ENCODE peak calls at places on chromosomes 16 and 17, in eight cellular contexts. One of them, this sample, is unnamed.
A peak's percentile ranks its signal among the peaks of the same experiment; 100 is the strongest.

GRCh38 chr16:12317121-12317810 is 340.7 kb downstream of the SNX29 start:
- DNase-seq in mesothelial cell of epicardium: no peak
- DNase-seq in astrocyte of the spinal cord: no peak
- DNase-seq in CD8-positive, alpha-beta T cell: no peak
- DNase-seq in progenitor cell of endocrine pancreas: no peak
- DNase-seq in A549: no peak
- DNase-seq in Peyer's patch: no peak
- DNase-seq in brain microvascular endothelial cell: no peak
- DNase-seq in this sample: no peak

GRCh38 chr17:76176701-76177574 is 35.9 kb upstream of the FOXJ1 start:
- DNase-seq in A549: no peak
- DNase-seq in Peyer's patch: no peak
- DNase-seq in CD8-positive, alpha-beta T cell: no peak
- DNase-seq in astrocyte of the spinal cord: no peak
- DNase-seq in brain microvascular endothelial cell: no peak
- DNase-seq in mesothelial cell of epicardium: no peak
- DNase-seq in progenitor cell of endocrine pancreas: no peak
- DNase-seq in this sample: no peak

GRCh38 chr16:88442435-88442810 is 10.7 kb upstream of the ZFPM1 start:
- DNase-seq in CD8-positive, alpha-beta T cell: no peak
- DNase-seq in brain microvascular endothelial cell: no peak
- DNase-seq in A549: no peak
- DNase-seq in astrocyte of the spinal cord: no peak
- DNase-seq in mesothelial cell of epicardium: no peak
- DNase-seq in progenitor cell of endocrine pancreas: no peak
- DNase-seq in Peyer's patch: no peak
- DNase-seq in this sample: no peak

GRCh38 chr16:51473091-51473490 is 322.0 kb upstream of the SALL1 start:
- DNase-seq in Peyer's patch: no peak
- DNase-seq in mesothelial cell of epicardium: no peak
- DNase-seq in CD8-positive, alpha-beta T cell: no peak
- DNase-seq in astrocyte of the spinal cord: no peak
- DNase-seq in A549: no peak
- DNase-seq in progenitor cell of endocrine pancreas: no peak
- DNase-seq in brain microvascular endothelial cell: no peak
- DNase-seq in this sample: no peak

GRCh38 chr17:79645022-79645776 is 34.3 kb upstream of the RBFOX3 start:
- DNase-seq in progenitor cell of endocrine pancreas: peak; percentile 3
- DNase-seq in astrocyte of the spinal cord: no peak
- DNase-seq in CD8-positive, alpha-beta T cell: peak; percentile 23
- DNase-seq in Peyer's patch: peak; percentile 26
- DNase-seq in brain microvascular endothelial cell: no peak
- DNase-seq in A549: no peak
- DNase-seq in mesothelial cell of epicardium: no peak
- DNase-seq in this sample: peak; percentile 7

GRCh38 chr17:48642059-48642842 is 16.1 kb upstream of the HOXB9 start:
- DNase-seq in mesothelial cell of epicardium: no peak
- DNase-seq in brain microvascular endothelial cell: no peak
- DNase-seq in astrocyte of the spinal cord: peak; percentile 59
- DNase-seq in Peyer's patch: peak; percentile 65
- DNase-seq in CD8-positive, alpha-beta T cell: no peak
- DNase-seq in progenitor cell of endocrine pancreas: no peak
- DNase-seq in A549: peak; percentile 81
- DNase-seq in this sample: no peak

GRCh38 chr17:61248399-61248798 is 151.2 kb upstream of the TBX2 start:
- DNase-seq in astrocyte of the spinal cord: peak; percentile 41
- DNase-seq in progenitor cell of endocrine pancreas: no peak
- DNase-seq in CD8-positive, alpha-beta T cell: no peak
- DNase-seq in brain microvascular endothelial cell: no peak
- DNase-seq in mesothelial cell of epicardium: no peak
- DNase-seq in Peyer's patch: peak; percentile 76
- DNase-seq in A549: peak; percentile 71
- DNase-seq in this sample: no peak

GRCh38 chr17:10380631-10381408 is 8.0 kb upstream of the MYH13 start:
- DNase-seq in brain microvascular endothelial cell: no peak
- DNase-seq in A549: no peak
- DNase-seq in mesothelial cell of epicardium: no peak
- DNase-seq in progenitor cell of endocrine pancreas: no peak
- DNase-seq in astrocyte of the spinal cord: peak; percentile 33
- DNase-seq in Peyer's patch: no peak
- DNase-seq in CD8-positive, alpha-beta T cell: no peak
- DNase-seq in this sample: no peak

GRCh38 chr16:6524501-6524900 is 808.1 kb upstream of the RBFOX1 start:
- DNase-seq in astrocyte of the spinal cord: no peak
- DNase-seq in mesothelial cell of epicardium: no peak
- DNase-seq in CD8-positive, alpha-beta T cell: no peak
- DNase-seq in Peyer's patch: no peak
- DNase-seq in progenitor cell of endocrine pancreas: no peak
- DNase-seq in A549: no peak
- DNase-seq in brain microvascular endothelial cell: no peak
- DNase-seq in this sample: no peak

GRCh38 chr17:21573961-21574610 is 118.2 kb upstream of the KCNJ18 start:
- DNase-seq in A549: no peak
- DNase-seq in progenitor cell of endocrine pancreas: no peak
- DNase-seq in mesothelial cell of epicardium: no peak
- DNase-seq in astrocyte of the spinal cord: peak; percentile 50
- DNase-seq in Peyer's patch: peak; percentile 62
- DNase-seq in CD8-positive, alpha-beta T cell: peak; percentile 57
- DNase-seq in brain microvascular endothelial cell: peak; percentile 52
- DNase-seq in this sample: no peak

DNA sequence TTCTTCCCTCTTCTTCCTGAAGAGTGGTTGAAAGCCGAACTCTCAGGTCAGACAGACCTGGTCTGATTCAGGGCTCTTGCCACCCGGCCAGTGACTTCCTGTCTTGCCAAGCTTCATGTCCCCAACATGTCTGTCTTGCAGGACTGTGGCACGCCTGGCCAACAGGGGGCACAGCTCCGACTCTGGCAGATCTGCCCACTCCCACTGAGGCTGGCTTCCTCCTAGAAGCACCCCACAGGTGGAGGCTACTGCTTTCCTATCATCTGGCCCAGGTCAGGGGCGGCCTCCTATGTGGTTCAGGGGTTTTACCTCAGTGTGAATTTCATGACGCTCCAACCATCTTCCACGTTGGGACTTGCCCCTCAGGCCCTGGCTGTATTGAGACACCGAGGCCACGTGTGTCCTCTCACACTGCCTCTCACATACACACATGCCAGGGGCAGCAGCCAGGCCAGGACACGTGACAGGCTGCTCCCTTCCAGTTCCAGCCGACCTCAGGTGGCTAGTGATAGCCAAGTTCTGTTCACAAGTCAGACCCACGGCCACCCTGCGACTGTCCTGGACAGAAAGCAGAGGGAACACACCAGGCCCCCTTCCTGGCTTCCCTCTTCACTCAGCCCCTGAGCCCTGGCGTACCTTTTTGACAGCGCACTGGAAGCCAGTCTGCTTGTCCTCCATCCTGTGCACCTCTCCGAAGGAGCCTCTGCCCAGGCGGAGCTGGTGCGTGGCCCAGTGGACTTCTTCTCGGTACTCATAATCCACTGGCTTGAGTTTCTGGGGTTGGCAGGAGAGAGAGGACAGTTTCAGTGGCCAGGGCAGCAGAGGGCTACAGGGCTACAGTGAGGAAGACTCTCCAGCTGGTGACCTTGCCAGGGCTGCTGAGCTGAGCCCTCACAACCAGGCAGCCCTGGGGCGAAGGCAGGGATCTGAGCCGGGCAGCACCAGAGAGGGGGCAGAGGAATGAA is 22.6 kb upstream of the SPATA32 start:
- DNase-seq in CD8-positive, alpha-beta T cell: peak; percentile 58
- DNase-seq in progenitor cell of endocrine pancreas: no peak
- DNase-seq in astrocyte of the spinal cord: no peak
- DNase-seq in A549: peak; percentile 65
- DNase-seq in mesothelial cell of epicardium: no peak
- DNase-seq in brain microvascular endothelial cell: no peak
- DNase-seq in Peyer's patch: peak; percentile 70
- DNase-seq in this sample: no peak
- TF ChIP-seq CTCF in CD8-positive, alpha-beta T cell: no peak
- TF ChIP-seq CTCF in progenitor cell of endocrine pancreas: peak; percentile 19
- TF ChIP-seq CTCF in astrocyte of the spinal cord: peak; percentile 36
- TF ChIP-seq CTCF in A549: peak; percentile 44
- TF ChIP-seq CTCF in mesothelial cell of epicardium: no peak
- TF ChIP-seq CTCF in brain microvascular endothelial cell: peak; percentile 61
- TF ChIP-seq CTCF in Peyer's patch: peak; percentile 27
- TF ChIP-seq CTCF in this sample: no peak

DNA sequence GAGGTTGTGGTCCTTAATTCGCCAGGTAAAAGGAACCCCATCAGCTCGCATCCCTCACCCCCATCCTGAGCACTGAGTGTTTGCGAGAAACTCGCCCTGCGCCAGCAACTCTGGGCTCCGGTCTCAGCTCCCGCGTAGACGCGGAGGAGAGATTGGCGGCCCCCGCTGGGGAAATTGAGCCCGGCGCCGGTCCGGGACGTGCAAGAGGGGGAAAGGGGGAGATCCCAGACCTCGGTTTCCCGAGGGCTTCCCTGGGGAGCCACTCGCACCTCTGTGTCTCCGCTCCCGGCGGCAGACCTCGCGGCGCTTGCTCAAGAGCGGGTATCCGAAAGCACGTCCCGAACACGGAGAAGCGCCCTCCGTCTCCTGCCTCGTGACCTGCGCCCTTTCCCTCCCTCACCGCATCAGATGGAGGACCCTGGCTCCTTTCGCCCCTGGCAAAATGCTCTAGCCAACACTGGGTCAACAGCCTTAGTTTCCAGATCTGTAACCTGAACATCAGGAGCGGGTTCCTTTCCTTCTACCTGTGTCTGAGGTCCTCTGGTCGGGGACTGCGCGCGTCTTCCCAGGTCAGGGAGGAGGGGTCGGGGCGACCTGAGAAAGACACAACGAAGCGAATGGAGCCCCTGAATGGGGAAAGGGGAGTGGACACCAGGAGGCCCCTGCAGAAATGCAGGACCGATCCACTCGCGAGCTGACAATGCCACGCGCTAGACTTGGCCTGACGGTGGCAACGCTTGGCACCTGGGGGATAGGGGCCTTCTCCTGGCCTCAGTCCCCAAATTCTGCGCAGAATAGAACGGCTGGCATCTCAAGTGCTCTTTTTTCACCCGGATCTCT is 2.9 kb upstream of the SOX9 start:
- DNase-seq in A549: no peak
- DNase-seq in brain microvascular endothelial cell: no peak
- DNase-seq in progenitor cell of endocrine pancreas: peak; percentile 20
- DNase-seq in astrocyte of the spinal cord: peak; percentile 30
- DNase-seq in mesothelial cell of epicardium: no peak
- DNase-seq in Peyer's patch: no peak
- DNase-seq in CD8-positive, alpha-beta T cell: no peak
- DNase-seq in this sample: no peak
- TF ChIP-seq CTCF in A549: no peak
- TF ChIP-seq CTCF in brain microvascular endothelial cell: no peak
- TF ChIP-seq CTCF in progenitor cell of endocrine pancreas: no peak
- TF ChIP-seq CTCF in astrocyte of the spinal cord: no peak
- TF ChIP-seq CTCF in mesothelial cell of epicardium: no peak
- TF ChIP-seq CTCF in Peyer's patch: no peak
- TF ChIP-seq CTCF in CD8-positive, alpha-beta T cell: no peak
- TF ChIP-seq CTCF in this sample: no peak

GRCh38 chr16:50229149-50229726 is 37.1 kb upstream of the ADCY7 start:
- DNase-seq in brain microvascular endothelial cell: no peak
- DNase-seq in CD8-positive, alpha-beta T cell: no peak
- DNase-seq in astrocyte of the spinal cord: no peak
- DNase-seq in Peyer's patch: no peak
- DNase-seq in progenitor cell of endocrine pancreas: no peak
- DNase-seq in mesothelial cell of epicardium: no peak
- DNase-seq in A549: no peak
- DNase-seq in this sample: no peak
- TF ChIP-seq CTCF in brain microvascular endothelial cell: no peak
- TF ChIP-seq CTCF in CD8-positive, alpha-beta T cell: no peak
- TF ChIP-seq CTCF in astrocyte of the spinal cord: no peak
- TF ChIP-seq CTCF in Peyer's patch: no peak
- TF ChIP-seq CTCF in progenitor cell of endocrine pancreas: no peak
- TF ChIP-seq CTCF in mesothelial cell of epicardium: no peak
- TF ChIP-seq CTCF in A549: no peak
- TF ChIP-seq CTCF in this sample: no peak

DNA sequence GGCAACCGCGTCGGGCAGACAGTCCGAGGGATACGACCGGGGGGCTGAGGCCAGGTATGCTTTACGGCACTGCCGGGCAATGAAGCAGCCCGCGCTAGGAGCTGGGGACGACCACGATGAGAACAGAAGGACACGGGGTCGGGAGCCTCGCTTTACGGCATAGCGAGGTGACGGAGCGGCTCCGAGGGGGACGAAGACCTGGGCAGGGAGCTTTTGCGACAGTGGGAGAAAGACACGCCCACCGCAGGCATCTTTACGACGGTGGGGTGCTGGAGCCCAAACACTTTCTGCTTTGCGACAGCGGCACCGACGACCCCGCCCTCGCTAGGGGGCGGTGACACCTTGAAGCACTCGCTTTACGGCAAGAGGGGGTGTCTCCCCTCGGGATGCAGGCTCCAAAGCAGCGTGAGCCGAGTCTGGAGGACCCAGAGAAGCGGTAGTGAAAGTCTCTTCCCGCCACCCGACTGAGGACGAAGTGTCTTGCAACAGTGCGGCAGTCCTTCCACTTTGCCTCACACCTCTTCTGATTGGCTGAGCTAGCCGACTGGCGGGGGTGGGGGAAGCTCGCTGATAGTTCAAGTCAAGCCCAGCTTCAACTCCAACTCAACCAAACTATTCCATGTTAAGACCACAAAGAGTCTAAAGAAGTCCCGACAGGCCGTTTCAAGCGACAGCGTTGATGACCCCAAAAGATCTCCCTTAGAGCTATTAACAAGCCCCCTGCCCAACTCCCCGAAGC is 394 bp upstream of the NEURL4 start:
- DNase-seq in progenitor cell of endocrine pancreas: peak; percentile 95
- DNase-seq in A549: peak; percentile 100
- DNase-seq in mesothelial cell of epicardium: peak; percentile 94
- DNase-seq in Peyer's patch: peak; percentile 99
- DNase-seq in CD8-positive, alpha-beta T cell: peak; percentile 96
- DNase-seq in astrocyte of the spinal cord: peak; percentile 99
- DNase-seq in brain microvascular endothelial cell: peak; percentile 99
- DNase-seq in this sample: peak; percentile 91
- TF ChIP-seq CTCF in progenitor cell of endocrine pancreas: peak; percentile 16
- TF ChIP-seq CTCF in A549: no peak
- TF ChIP-seq CTCF in mesothelial cell of epicardium: peak; percentile 27
- TF ChIP-seq CTCF in Peyer's patch: no peak
- TF ChIP-seq CTCF in CD8-positive, alpha-beta T cell: no peak
- TF ChIP-seq CTCF in astrocyte of the spinal cord: no peak
- TF ChIP-seq CTCF in brain microvascular endothelial cell: no peak
- TF ChIP-seq CTCF in this sample: no peak

GRCh38 chr17:1577186-1577585 is 14.6 kb upstream of the PITPNA start:
- DNase-seq in brain microvascular endothelial cell: peak; percentile 52
- DNase-seq in CD8-positive, alpha-beta T cell: no peak
- DNase-seq in mesothelial cell of epicardium: no peak
- DNase-seq in A549: peak; percentile 49
- DNase-seq in Peyer's patch: peak; percentile 74
- DNase-seq in progenitor cell of endocrine pancreas: no peak
- DNase-seq in astrocyte of the spinal cord: peak; percentile 87
- DNase-seq in this sample: no peak
- TF ChIP-seq CTCF in brain microvascular endothelial cell: no peak
- TF ChIP-seq CTCF in CD8-positive, alpha-beta T cell: no peak
- TF ChIP-seq CTCF in mesothelial cell of epicardium: no peak
- TF ChIP-seq CTCF in A549: no peak
- TF ChIP-seq CTCF in Peyer's patch: no peak
- TF ChIP-seq CTCF in progenitor cell of endocrine pancreas: no peak
- TF ChIP-seq CTCF in astrocyte of the spinal cord: no peak
- TF ChIP-seq CTCF in this sample: no peak